ENCODE peak calls at places on chromosomes 2 and 18, in six cellular contexts. One of them, this sample, is unnamed.
A peak's percentile ranks its signal among the peaks of the same experiment; 100 is the strongest.

GRCh38 chr2:126634273-126634861 is 21.6 kb upstream of the GYPC start:
- DNase-seq in A549: no peak
- DNase-seq in hepatocyte: peak; percentile 34
- DNase-seq in osteoblast: no peak
- DNase-seq in GM23338: peak; percentile 63
- DNase-seq in IMR-90: peak; percentile 17
- DNase-seq in this sample: no peak

GRCh38 chr2:199624958-199625357 is 167.2 kb upstream of the SATB2 start:
- DNase-seq in hepatocyte: peak; percentile 8
- DNase-seq in IMR-90: no peak
- DNase-seq in A549: no peak
- DNase-seq in osteoblast: no peak
- DNase-seq in GM23338: peak; percentile 65
- DNase-seq in this sample: no peak

GRCh38 chr18:79788096-79789085 is 9.3 kb upstream of the KCNG2 start:
- DNase-seq in IMR-90: no peak
- DNase-seq in osteoblast: peak; percentile 89
- DNase-seq in GM23338: peak; percentile 76
- DNase-seq in A549: no peak
- DNase-seq in hepatocyte: no peak
- DNase-seq in this sample: no peak

GRCh38 chr18:75363446-75364225 is 63.9 kb downstream of the SMIM21 start:
- DNase-seq in osteoblast: no peak
- DNase-seq in A549: no peak
- DNase-seq in hepatocyte: no peak
- DNase-seq in GM23338: no peak
- DNase-seq in IMR-90: no peak
- DNase-seq in this sample: no peak

GRCh38 chr2:37983719-37984118 is 58.6 kb downstream of the RMDN2 start:
- DNase-seq in IMR-90: no peak
- DNase-seq in hepatocyte: no peak
- DNase-seq in GM23338: no peak
- DNase-seq in osteoblast: no peak
- DNase-seq in A549: no peak
- DNase-seq in this sample: no peak

GRCh38 chr2:85523906-85524566 is 14.9 kb upstream of the MAT2A start:
- DNase-seq in IMR-90: peak; percentile 61
- DNase-seq in A549: no peak
- DNase-seq in osteoblast: peak; percentile 14
- DNase-seq in hepatocyte: no peak
- DNase-seq in GM23338: no peak
- DNase-seq in this sample: no peak

GRCh38 chr2:202101049-202101579 is 28.1 kb downstream of the KIAA2012 start:
- DNase-seq in A549: no peak
- DNase-seq in osteoblast: no peak
- DNase-seq in hepatocyte: no peak
- DNase-seq in GM23338: no peak
- DNase-seq in IMR-90: no peak
- DNase-seq in this sample: no peak

GRCh38 chr18:46459789-46460455 is 197.1 kb downstream of the LOXHD1 start:
- DNase-seq in osteoblast: no peak
- DNase-seq in IMR-90: no peak
- DNase-seq in A549: no peak
- DNase-seq in GM23338: no peak
- DNase-seq in hepatocyte: no peak
- DNase-seq in this sample: no peak

GRCh38 chr2:126788652-126789051 is 110.0 kb upstream of the TEX51 start:
- DNase-seq in A549: no peak
- DNase-seq in hepatocyte: no peak
- DNase-seq in osteoblast: no peak
- DNase-seq in IMR-90: no peak
- DNase-seq in GM23338: no peak
- DNase-seq in this sample: no peak

GRCh38 chr2:8983571-8983970 is 19.9 kb downstream of the MBOAT2 start:
- DNase-seq in hepatocyte: no peak
- DNase-seq in osteoblast: no peak
- DNase-seq in IMR-90: no peak
- DNase-seq in GM23338: no peak
- DNase-seq in A549: no peak
- DNase-seq in this sample: no peak
- H3K4me2 ChIP-seq in hepatocyte: no peak overlapping the region
- H3K4me2 ChIP-seq in osteoblast: peak overlapping the region; percentile 67
- H3K4me2 ChIP-seq in IMR-90: no peak overlapping the region
- H3K4me2 ChIP-seq in GM23338: no peak overlapping the region
- H3K4me2 ChIP-seq in A549: peak overlapping the region; percentile 8
- H3K4me2 ChIP-seq in this sample: peak overlapping the region; percentile 45

DNA sequence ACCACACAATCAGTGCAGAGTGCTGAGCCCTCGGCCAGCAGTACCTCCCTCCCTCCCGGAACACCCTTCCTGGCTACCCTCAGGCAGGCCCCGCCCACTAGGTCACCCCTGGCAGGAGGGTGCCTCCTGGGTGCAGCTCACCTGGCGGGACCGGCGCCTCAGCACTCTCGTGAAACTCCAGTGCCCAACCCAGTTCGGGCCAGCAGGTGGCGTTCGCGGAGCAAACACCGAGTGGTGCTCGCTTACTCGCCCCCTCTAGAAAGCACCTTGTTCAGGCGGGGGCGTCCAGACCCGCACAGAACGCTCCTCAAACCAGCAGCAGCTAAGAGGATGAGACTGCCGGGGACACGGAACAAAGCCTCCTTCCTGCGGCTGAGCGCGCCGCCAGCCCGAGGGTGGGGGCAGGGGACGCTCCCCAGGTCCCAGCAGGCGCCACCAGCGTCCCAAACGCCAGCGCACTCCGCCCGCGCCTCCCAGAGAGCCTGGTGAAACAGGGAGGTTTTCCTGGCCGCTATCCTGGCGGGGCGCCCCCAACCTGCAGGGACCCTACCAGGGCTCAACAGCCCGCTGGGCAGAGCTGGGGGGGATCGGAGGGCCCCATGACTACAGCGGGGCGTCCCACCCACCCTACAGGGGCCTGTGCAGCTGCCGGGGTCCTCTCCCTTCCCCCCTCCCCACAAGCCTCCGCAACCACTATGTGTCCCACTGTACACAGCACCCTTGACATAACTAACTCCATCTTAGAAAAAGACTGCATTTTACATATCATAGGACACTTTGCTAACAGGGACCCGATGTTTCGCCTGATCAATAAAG is 44.7 kb downstream of the MRPS5 start:
- DNase-seq in osteoblast: peak; percentile 87
- DNase-seq in GM23338: peak; percentile 93
- DNase-seq in hepatocyte: peak; percentile 87
- DNase-seq in A549: peak; percentile 79
- DNase-seq in IMR-90: peak; percentile 39
- DNase-seq in this sample: peak; percentile 16
- H3K4me2 ChIP-seq in osteoblast: peak overlapping the region; percentile 86
- H3K4me2 ChIP-seq in GM23338: peak overlapping the region; percentile 84
- H3K4me2 ChIP-seq in hepatocyte: peak overlapping the region; percentile 99
- H3K4me2 ChIP-seq in A549: peak overlapping the region; percentile 94
- H3K4me2 ChIP-seq in IMR-90: peak overlapping the region; percentile 90
- H3K4me2 ChIP-seq in this sample: peak overlapping the region; percentile 92

DNA sequence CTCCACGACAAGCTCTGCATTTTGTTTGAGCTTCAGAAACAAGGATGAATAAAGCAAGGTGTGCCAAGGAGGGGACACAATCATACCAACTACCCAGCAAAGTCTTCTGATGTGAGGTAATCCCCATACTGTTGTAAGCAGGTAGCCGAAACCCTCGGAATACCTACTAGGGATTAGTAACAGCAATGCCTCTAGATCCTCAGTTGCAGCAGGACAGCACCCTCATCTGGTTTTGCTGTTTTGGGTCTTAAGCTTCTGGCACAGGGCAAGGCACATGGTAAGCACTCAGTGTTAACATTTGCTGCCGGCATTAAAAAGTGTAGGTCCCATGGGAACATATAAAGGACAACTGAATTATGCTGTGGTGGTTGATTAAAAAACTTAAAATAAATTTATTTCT is 16.0 kb upstream of the LINC00305 start:
- DNase-seq in GM23338: peak; percentile 43
- DNase-seq in osteoblast: no peak
- DNase-seq in hepatocyte: no peak
- DNase-seq in A549: no peak
- DNase-seq in IMR-90: no peak
- DNase-seq in this sample: no peak
- H3K4me2 ChIP-seq in GM23338: no peak overlapping the region
- H3K4me2 ChIP-seq in osteoblast: no peak overlapping the region
- H3K4me2 ChIP-seq in hepatocyte: no peak overlapping the region
- H3K4me2 ChIP-seq in A549: no peak overlapping the region
- H3K4me2 ChIP-seq in IMR-90: no peak overlapping the region
- H3K4me2 ChIP-seq in this sample: no peak overlapping the region

DNA sequence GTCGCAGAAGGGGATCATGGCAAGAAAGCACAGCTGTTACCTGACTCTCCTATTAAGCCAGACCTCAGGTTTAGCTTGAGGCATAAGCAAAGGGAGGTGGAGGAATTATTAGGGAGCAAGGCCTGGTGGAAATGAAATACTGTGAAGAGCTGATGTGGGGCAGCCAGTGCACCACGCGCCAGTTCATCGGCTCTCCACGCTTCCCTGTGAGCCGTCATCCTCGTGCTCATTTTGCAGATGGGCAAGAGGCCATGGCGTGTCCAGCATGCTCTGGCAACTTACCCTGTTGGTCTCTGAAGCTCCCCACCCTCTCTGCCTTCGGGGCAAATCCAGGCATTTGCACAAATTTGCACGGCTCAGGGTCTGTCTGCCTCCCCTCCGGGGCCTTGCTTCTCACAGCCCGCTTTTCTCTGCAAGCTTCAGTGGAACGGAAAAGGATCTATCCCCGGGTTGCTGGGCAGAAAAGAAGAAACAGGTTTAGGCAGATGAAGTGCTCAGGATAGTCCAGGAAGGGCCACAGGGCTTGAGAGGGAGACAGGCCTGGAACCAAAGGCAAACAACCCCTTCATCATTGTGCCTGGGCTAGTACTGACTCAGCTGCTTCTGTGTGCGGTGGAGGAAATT is 347.6 kb upstream of the TNP1 start:
- DNase-seq in A549: no peak
- DNase-seq in GM23338: no peak
- DNase-seq in hepatocyte: no peak
- DNase-seq in osteoblast: no peak
- DNase-seq in IMR-90: no peak
- DNase-seq in this sample: no peak
- H3K4me2 ChIP-seq in A549: no peak overlapping the region
- H3K4me2 ChIP-seq in GM23338: no peak overlapping the region
- H3K4me2 ChIP-seq in hepatocyte: no peak overlapping the region
- H3K4me2 ChIP-seq in osteoblast: no peak overlapping the region
- H3K4me2 ChIP-seq in IMR-90: no peak overlapping the region
- H3K4me2 ChIP-seq in this sample: no peak overlapping the region

DNA sequence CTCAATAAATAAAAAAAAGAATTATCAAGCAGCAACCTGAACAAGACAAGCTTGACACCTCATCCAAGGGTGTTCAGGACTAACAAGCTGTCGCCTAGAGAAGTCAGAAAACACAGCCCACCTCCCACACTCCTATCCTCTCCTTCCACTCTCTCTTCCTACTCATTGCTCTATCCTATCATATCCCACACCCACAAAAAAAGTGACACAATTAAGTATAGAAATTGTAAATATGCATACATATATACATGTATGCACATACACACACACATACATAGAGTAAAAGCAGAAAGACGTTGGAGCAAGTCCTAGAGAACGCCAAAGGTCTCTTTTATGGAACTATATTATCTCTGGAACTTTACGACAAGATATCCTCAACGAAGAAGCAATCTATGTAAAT is 5.3 kb downstream of the NBAS start:
- DNase-seq in A549: no peak
- DNase-seq in IMR-90: no peak
- DNase-seq in hepatocyte: no peak
- DNase-seq in GM23338: no peak
- DNase-seq in osteoblast: no peak
- DNase-seq in this sample: no peak
- H3K4me2 ChIP-seq in A549: no peak overlapping the region
- H3K4me2 ChIP-seq in IMR-90: no peak overlapping the region
- H3K4me2 ChIP-seq in hepatocyte: peak overlapping the region; percentile 34
- H3K4me2 ChIP-seq in GM23338: no peak overlapping the region
- H3K4me2 ChIP-seq in osteoblast: no peak overlapping the region
- H3K4me2 ChIP-seq in this sample: no peak overlapping the region

GRCh38 chr2:148681443-148681842 is 36.9 kb downstream of the EPC2 start:
- DNase-seq in A549: no peak
- DNase-seq in IMR-90: no peak
- DNase-seq in GM23338: no peak
- DNase-seq in hepatocyte: no peak
- DNase-seq in osteoblast: no peak
- DNase-seq in this sample: no peak

GRCh38 chr2:148684507-148684906 is 40.0 kb downstream of the EPC2 start:
- DNase-seq in A549: no peak
- DNase-seq in IMR-90: no peak
- DNase-seq in GM23338: no peak
- DNase-seq in osteoblast: no peak
- DNase-seq in hepatocyte: no peak
- DNase-seq in this sample: no peak

GRCh38 chr2:148675708-148676107 is 31.2 kb downstream of the EPC2 start:
- DNase-seq in A549: no peak
- DNase-seq in osteoblast: no peak
- DNase-seq in GM23338: no peak
- DNase-seq in IMR-90: peak; percentile 54
- DNase-seq in hepatocyte: no peak
- DNase-seq in this sample: peak; percentile 37

GRCh38 chr2:148680462-148680861 is 35.9 kb downstream of the EPC2 start:
- DNase-seq in osteoblast: no peak
- DNase-seq in A549: no peak
- DNase-seq in IMR-90: peak; percentile 41
- DNase-seq in hepatocyte: no peak
- DNase-seq in GM23338: no peak
- DNase-seq in this sample: peak; percentile 67
- H3K4me2 ChIP-seq in osteoblast: no peak overlapping the region
- H3K4me2 ChIP-seq in A549: peak overlapping the region; percentile 4
- H3K4me2 ChIP-seq in IMR-90: no peak overlapping the region
- H3K4me2 ChIP-seq in hepatocyte: no peak overlapping the region
- H3K4me2 ChIP-seq in GM23338: no peak overlapping the region
- H3K4me2 ChIP-seq in this sample: no peak overlapping the region